ENCODE peak calls at places on chromosome 4, in ten cellular contexts. H, G, O, E, U, Y, F, N, I and C are unnamed samples.

GRCh38 chr4:28373601-28374000 is 1513.0 kb downstream of the STIM2 start:
- DNase-seq in G (peak; percentile 22), N (no peak), H (no peak), Y (peak; percentile 13), U (no peak), E (peak; percentile 30), F (no peak), O (peak; percentile 40), I (peak; percentile 14), C (no peak)

GRCh38 chr4:89119166-89119565 is 7.8 kb downstream of the TIGD2 start:
- DNase-seq in Y (no peak), E (no peak), F (no peak), N (no peak), H (no peak), U (no peak), O (peak; percentile 55), G (no peak), I (no peak), C (no peak)

GRCh38 chr4:93855926-93856325 is 27.4 kb downstream of the ATOH1 start:
- DNase-seq in E (no peak), G (no peak), Y (no peak), F (no peak), O (no peak), U (no peak), N (no peak), I (no peak), H (no peak), C (no peak)

GRCh38 chr4:32544846-32545245 is 1824.7 kb downstream of the PCDH7 start:
- DNase-seq in O (no peak), N (no peak), G (no peak), H (no peak), U (no peak), F (no peak), Y (no peak), I (no peak), E (no peak), C (no peak)

GRCh38 chr4:54316139-54316538 is 87.0 kb downstream of the PDGFRA start:
- DNase-seq in H (no peak), O (no peak), U (no peak), G (no peak), E (no peak), N (no peak), F (no peak), I (no peak), Y (no peak), C (no peak)

GRCh38 chr4:3329887-3330286 is 37.1 kb downstream of the RGS12 start:
- DNase-seq in U (no peak), H (no peak), O (no peak), E (no peak), I (no peak), Y (no peak), G (no peak), N (no peak), F (no peak), C (no peak)

GRCh38 chr4:139692300-139693012 is 26.8 kb downstream of the MGST2 start:
- DNase-seq in E (no peak), G (no peak), Y (no peak), N (no peak), U (no peak), H (no peak), F (no peak), I (no peak), O (no peak), C (no peak)

GRCh38 chr4:152536545-152537182 is 772 bp upstream of the FBXW7 start:
- DNase-seq in U (no peak), Y (peak; percentile 13), H (no peak), N (no peak), F (no peak), O (peak; percentile 55), G (peak; percentile 63), E (peak; percentile 8), I (no peak), C (no peak)

GRCh38 chr4:5708171-5708828 is at the start of gene EVC2:
- DNase-seq in O (peak; percentile 60), F (no peak), H (peak; percentile 87), I (peak; percentile 62), N (peak; percentile 80), U (peak; percentile 88), G (peak; percentile 71), Y (no peak), E (no peak), C (peak; percentile 59)

GRCh38 chr4:72558655-72559054 is 10.4 kb downstream of the ADAMTS3 start:
- DNase-seq in G (no peak), U (no peak), O (no peak), E (no peak), Y (no peak), I (peak; percentile 53), H (no peak), F (no peak), N (no peak), C (no peak)

GRCh38 chr4:125097729-125098128 is 217.0 kb upstream of the FAT4 start:
- DNase-seq in E (no peak), N (no peak), G (peak; percentile 26), I (no peak), U (no peak), H (no peak), O (no peak), F (no peak), Y (no peak), C (no peak)

GRCh38 chr4:151798678-151799416 is 38.0 kb upstream of the GATB start:
- DNase-seq in G (peak; percentile 17), N (no peak), O (no peak), I (peak; percentile 46), H (no peak), F (no peak), Y (no peak), U (no peak), E (no peak), C (no peak)

GRCh38 chr4:124937993-124938392 is 225.5 kb upstream of the ANKRD50 start:
- DNase-seq in F (no peak), O (no peak), U (no peak), H (no peak), N (no peak), G (no peak), Y (no peak), E (no peak), I (no peak), C (no peak)